ENCODE peak calls at places on chromosomes 16 and 17, in six cellular contexts. O is activated effector memory CD4-positive, alpha-beta T cell treated with Interleukin-2 at 50 U/mL for 16 hours; Y is Calu3; L is H7; K is stimulated activated CD4-positive, alpha-beta T cell treated with anti-CD3 and anti-CD28 coated beads, Interleukin-4, amount 100 ng/mL, for 48 hours; X is AG20443. H is an unnamed sample.

GRCh38 chr17:76709077-76709950 is 1.5 kb downstream of the MXRA7 start:
- DNase-seq in X (peak; percentile 92), Y (no peak), L (peak; percentile 60), K (no peak), O (no peak), H (peak; percentile 42)

GRCh38 chr16:27267037-27267677 is 1.4 kb downstream of the NSMCE1 start:
- DNase-seq in L (no peak), Y (no peak), O (no peak), X (no peak), K (no peak), H (no peak)

GRCh38 chr17:64058547-64059115 is 38.2 kb upstream of the ICAM2 start:
- DNase-seq in O (no peak), K (no peak), L (no peak), Y (no peak), X (no peak), H (no peak)

GRCh38 chr16:57473176-57473840 is 10.8 kb downstream of the POLR2C start:
- DNase-seq in O (no peak), Y (no peak), X (no peak), L (peak; percentile 28), K (no peak), H (no peak)

GRCh38 chr16:68331879-68332410 is 21.1 kb downstream of the PRMT7 start:
- DNase-seq in Y (no peak), K (no peak), X (no peak), L (no peak), O (no peak), H (no peak)

GRCh38 chr16:23362460-23363317 is 60.6 kb downstream of the SCNN1B start:
- DNase-seq in L (peak; percentile 8), O (no peak), X (no peak), Y (peak; percentile 21), K (no peak), H (no peak)

GRCh38 chr16:35564148-35564547 is 2104.7 kb downstream of the TP53TG3F start:
- DNase-seq in Y (no peak), K (no peak), O (no peak), L (no peak), X (no peak), H (peak; percentile 1)

GRCh38 chr16:73298562-73298961 is 250.6 kb upstream of the ZFHX3 start:
- DNase-seq in Y (no peak), X (peak; percentile 33), O (no peak), K (no peak), L (peak; percentile 58), H (peak; percentile 80)

GRCh38 chr16:24166684-24167083 is 89.5 kb upstream of the CACNG3 start:
- DNase-seq in Y (no peak), O (no peak), K (no peak), X (no peak), L (no peak), H (no peak)

GRCh38 chr16:67025151-67025550 is 3.8 kb upstream of the CBFB start:
- DNase-seq in Y (no peak), X (no peak), K (no peak), L (peak; percentile 7), O (no peak), H (no peak)

GRCh38 chr16:88393571-88393970 is 10.8 kb downstream of the ZNF469 start:
- DNase-seq in K (no peak), Y (no peak), X (no peak), O (no peak), L (no peak), H (no peak)

GRCh38 chr16:3242709-3243108 is 7.8 kb upstream of the ZNF200 start:
- DNase-seq in X (no peak), L (no peak), K (no peak), O (no peak), Y (no peak), H (no peak)